ENCODE peak calls at places on chromosome 5, in nine cellular contexts. L, J, T, B, H, I, O, P and M are unnamed samples.

GRCh38 chr5:78591227-78591626 is 57.3 kb downstream of the LHFPL2 start:
- DNase-seq in P (peak; percentile 84), T (no peak), L (no peak), B (no peak), H (peak; percentile 51), O (no peak), I (no peak), J (no peak), M (no peak)

GRCh38 chr5:122019936-122020590 is 58.0 kb downstream of the LOX start:
- DNase-seq in P (no peak), T (no peak), I (no peak), O (no peak), L (no peak), J (no peak), H (peak; percentile 39), B (no peak), M (no peak)

GRCh38 chr5:33195431-33196128 is 245.2 kb upstream of the TARS1 start:
- DNase-seq in P (peak; percentile 39), J (no peak), O (no peak), L (no peak), B (no peak), I (no peak), H (no peak), T (no peak), M (no peak)

GRCh38 chr5:28831042-28831441 is 1792.7 kb upstream of the CDH9 start:
- DNase-seq in H (no peak), P (no peak), T (no peak), J (no peak), I (no peak), B (no peak), L (no peak), O (no peak), M (no peak)

GRCh38 chr5:3980146-3980545 is 384.5 kb downstream of the IRX1 start:
- DNase-seq in O (no peak), I (no peak), J (no peak), L (no peak), T (no peak), B (no peak), P (no peak), H (no peak), M (no peak)

GRCh38 chr5:60677831-60678664 is 21.9 kb downstream of the DEPDC1B start:
- DNase-seq in I (no peak), B (no peak), P (peak; percentile 56), J (no peak), O (no peak), T (no peak), L (no peak), H (peak; percentile 59), M (no peak)

GRCh38 chr5:68922172-68922987 is 171.4 kb upstream of the SLC30A5 start:
- DNase-seq in P (no peak), B (no peak), O (no peak), H (peak; percentile 22), T (no peak), I (no peak), L (no peak), J (no peak), M (no peak)

GRCh38 chr5:98349251-98349989 is 424.0 kb upstream of the RGMB start:
- DNase-seq in T (no peak), P (peak; percentile 27), J (no peak), I (no peak), O (no peak), B (no peak), H (peak; percentile 70), L (no peak), M (no peak)

GRCh38 chr5:161966544-161966943 is 101.0 kb upstream of the GABRG2 start:
- DNase-seq in B (no peak), I (no peak), J (no peak), L (no peak), P (peak; percentile 6), T (no peak), O (no peak), H (peak; percentile 55), M (no peak)

GRCh38 chr5:141515141-141515540 is 26.3 kb downstream of the PCDHGC5 start:
- DNase-seq in O (no peak), P (no peak), J (no peak), T (no peak), L (no peak), B (no peak), I (no peak), H (no peak), M (no peak)

GRCh38 chr5:14914193-14914592 is 42.6 kb upstream of the ANKH start:
- DNase-seq in L (no peak), T (no peak), B (no peak), I (no peak), P (no peak), O (no peak), H (no peak), J (no peak), M (no peak)

GRCh38 chr5:130520211-130520610 is 615.9 kb downstream of the CHSY3 start:
- DNase-seq in I (no peak), O (no peak), P (no peak), H (peak; percentile 85), L (no peak), T (no peak), B (no peak), J (no peak), M (no peak)

GRCh38 chr5:124908603-124909451 is 162.4 kb upstream of the ZNF608 start:
- DNase-seq in J (no peak), T (no peak), H (peak; percentile 91), L (no peak), P (no peak), B (no peak), O (no peak), I (no peak), M (no peak)

GRCh38 chr5:60161340-60161934 is 267.9 kb upstream of the PDE4D start:
- DNase-seq in T (no peak), H (peak; percentile 51), P (peak; percentile 45), L (no peak), B (no peak), O (no peak), J (no peak), I (no peak), M (no peak)

GRCh38 chr5:52987711-52988329 is 1.3 kb upstream of the ITGA2 start:
- DNase-seq in H (peak; percentile 37), T (no peak), P (peak; percentile 53), O (no peak), L (no peak), J (no peak), B (no peak), I (no peak), M (no peak)

GRCh38 chr5:176413709-176414191 is 2.6 kb downstream of the CLTB start:
- DNase-seq in O (no peak), L (no peak), T (no peak), I (no peak), B (no peak), P (no peak), J (no peak), H (no peak), M (no peak)

GRCh38 chr5:157520911-157521703 is 54.5 kb downstream of the ADAM19 start:
- DNase-seq in O (peak; percentile 37), L (peak; percentile 82), B (no peak), I (peak; percentile 80), T (no peak), H (peak; percentile 62), J (peak; percentile 71), P (peak; percentile 30), M (no peak)
- H3K27ac ChIP-seq in O (no peak overlapping the region), L (peak overlapping the region; percentile 33), B (no peak overlapping the region), I (peak overlapping the region; percentile 78), T (no peak overlapping the region), H (no peak overlapping the region), J (no peak overlapping the region), P (no peak overlapping the region), M (no peak overlapping the region)

GRCh38 chr5:65862384-65862783 is 64.0 kb upstream of the ERBIN start:
- DNase-seq in L (no peak), P (no peak), J (no peak), H (no peak), I (no peak), O (no peak), B (no peak), T (no peak), M (no peak)
- H3K27ac ChIP-seq in L (no peak overlapping the region), P (peak overlapping the region; percentile 61), J (no peak overlapping the region), H (no peak overlapping the region), I (no peak overlapping the region), O (no peak overlapping the region), B (no peak overlapping the region), T (no peak overlapping the region), M (no peak overlapping the region)

GRCh38 chr5:6545036-6545693 is 87.7 kb downstream of the NSUN2 start:
- DNase-seq in J (no peak), H (no peak), T (no peak), B (no peak), L (no peak), P (no peak), O (no peak), I (peak; percentile 52), M (no peak)

GRCh38 chr5:6548752-6549151 is 84.1 kb downstream of the NSUN2 start:
- DNase-seq in B (no peak), P (no peak), H (no peak), O (no peak), L (no peak), T (no peak), J (no peak), I (no peak), M (no peak)

GRCh38 chr5:6545770-6546690 is 86.8 kb downstream of the NSUN2 start:
- DNase-seq in H (no peak), O (no peak), B (no peak), T (no peak), I (peak; percentile 36), J (no peak), L (no peak), P (no peak), M (no peak)

GRCh38 chr5:6544561-6544935 is 88.3 kb downstream of the NSUN2 start:
- DNase-seq in I (peak; percentile 32), P (no peak), H (no peak), O (no peak), J (no peak), L (no peak), T (no peak), B (no peak), M (no peak)

GRCh38 chr5:6547498-6547897 is 85.3 kb downstream of the NSUN2 start:
- DNase-seq in O (no peak), P (no peak), J (no peak), B (no peak), L (no peak), H (no peak), T (no peak), I (peak; percentile 44), M (no peak)
- H3K27ac ChIP-seq in O (no peak overlapping the region), P (no peak overlapping the region), J (no peak overlapping the region), B (no peak overlapping the region), L (no peak overlapping the region), H (no peak overlapping the region), T (no peak overlapping the region), I (no peak overlapping the region), M (no peak overlapping the region)

DNA sequence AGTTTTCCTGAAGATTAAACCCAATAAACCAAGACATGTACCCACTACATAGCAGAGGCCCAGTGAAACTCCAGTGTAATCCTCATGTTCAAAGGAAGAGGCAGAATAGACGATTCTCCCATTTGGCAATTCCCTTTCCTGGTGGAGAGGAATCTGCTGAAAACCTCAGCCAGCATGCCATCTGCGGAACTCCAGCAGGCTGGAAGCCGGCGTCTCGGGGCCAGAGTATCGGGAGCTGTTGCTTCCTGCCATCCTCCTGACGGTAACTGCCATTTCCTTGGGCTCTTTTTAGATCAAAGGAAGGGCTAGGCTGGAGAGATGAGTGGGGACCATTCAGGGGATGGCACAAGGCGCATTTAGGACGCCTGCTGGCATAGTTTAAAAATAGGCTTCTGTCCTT is 20.5 kb downstream of the NEURL1B start:
- DNase-seq in T (no peak), I (no peak), L (no peak), H (no peak), J (no peak), B (no peak), P (no peak), O (no peak), M (no peak)
- H3K27ac ChIP-seq in T (no peak overlapping the region), I (peak overlapping the region; percentile 95), L (peak overlapping the region; percentile 70), H (no peak overlapping the region), J (no peak overlapping the region), B (peak overlapping the region; percentile 90), P (no peak overlapping the region), O (peak overlapping the region; percentile 96), M (no peak overlapping the region)